ENCODE peak calls at places on chromosomes 5 and 9, in ten cellular contexts. A, P, S, Z, N, Y, T, V, B and K are unnamed samples.

GRCh38 chr5:41598011-41598410 is 87.6 kb upstream of the PLCXD3 start:
- DNase-seq in A (no peak), P (no peak), S (no peak), Z (no peak), N (no peak), Y (no peak), T (no peak), V (no peak), B (peak), K (no peak)

GRCh38 chr9:14158911-14159310 is 155.0 kb downstream of the NFIB start:
- DNase-seq in A (no peak), P (no peak), S (no peak), Z (no peak), N (no peak), Y (no peak), T (no peak), V (no peak), B (peak), K (peak)

GRCh38 chr5:58926549-58926948 is 343.7 kb downstream of the RAB3C start:
- DNase-seq in A (no peak), P (no peak), S (no peak), Z (no peak), N (no peak), Y (no peak), T (no peak), V (no peak), B (no peak), K (no peak)

GRCh38 chr5:109907189-109907588 is 217.5 kb downstream of the MAN2A1 start:
- DNase-seq in A (no peak), P (no peak), S (no peak), Z (no peak), N (no peak), Y (no peak), T (no peak), V (no peak), B (no peak), K (no peak)

GRCh38 chr9:4507306-4507705 is 17.0 kb downstream of the SLC1A1 start:
- DNase-seq in A (no peak), P (no peak), S (no peak), Z (no peak), N (no peak), Y (no peak), T (no peak), V (no peak), B (no peak), K (no peak)

GRCh38 chr9:26537211-26537610 is 355.4 kb downstream of the CAAP1 start:
- DNase-seq in A (peak), P (no peak), S (no peak), Z (no peak), N (no peak), Y (no peak), T (no peak), V (no peak), B (no peak), K (no peak)

GRCh38 chr5:22850981-22851380 is 2.2 kb downstream of the CDH12 start:
- DNase-seq in A (no peak), P (no peak), S (no peak), Z (no peak), N (no peak), Y (no peak), T (peak), V (no peak), B (no peak), K (no peak)

GRCh38 chr5:61051267-61051666 is 106.3 kb downstream of the NDUFAF2 start:
- DNase-seq in A (no peak), P (no peak), S (no peak), Z (peak), N (no peak), Y (no peak), T (no peak), V (no peak), B (peak), K (no peak)

GRCh38 chr5:37806016-37806415 is 33.8 kb downstream of the GDNF start:
- DNase-seq in A (no peak), P (no peak), S (no peak), Z (no peak), N (no peak), Y (no peak), T (no peak), V (no peak), B (no peak), K (no peak)

GRCh38 chr5:2783223-2783622 is 31.7 kb upstream of the IRX2 start:
- DNase-seq in A (no peak), P (no peak), S (no peak), Z (no peak), N (no peak), Y (no peak), T (peak), V (no peak), B (no peak), K (no peak)

GRCh38 chr5:10317825-10318682 is 10.4 kb upstream of the CMBL start:
- DNase-seq in A (no peak), P (no peak), S (no peak), Z (no peak), N (no peak), Y (no peak), T (peak), V (no peak), B (peak), K (no peak)

GRCh38 chr9:77132991-77133390 is 44.3 kb upstream of the VPS13A start:
- DNase-seq in A (no peak), P (no peak), S (no peak), Z (no peak), N (no peak), Y (no peak), T (no peak), V (no peak), B (no peak), K (no peak)

GRCh38 chr9:14277761-14278160 is 36.2 kb downstream of the NFIB start:
- DNase-seq in A (no peak), P (no peak), S (no peak), Z (no peak), N (no peak), Y (no peak), T (no peak), V (no peak), B (no peak), K (no peak)

GRCh38 chr9:82124090-82124489 is 135.5 kb downstream of the SPATA31D1 start:
- DNase-seq in A (no peak), P (no peak), S (no peak), Z (no peak), N (no peak), Y (no peak), T (no peak), V (no peak), B (peak), K (peak)

GRCh38 chr9:16884952-16885513 is 14.6 kb upstream of the BNC2 start:
- DNase-seq in A (no peak), P (peak), S (no peak), Z (no peak), N (no peak), Y (no peak), T (peak), V (no peak), B (peak), K (no peak)

GRCh38 chr9:20623021-20623747 is 885 bp upstream of the MLLT3 start:
- DNase-seq in A (peak), P (no peak), S (peak), Z (no peak), N (peak), Y (peak), T (no peak), V (peak), B (no peak), K (no peak)

GRCh38 chr5:137096149-137097103 is 402.7 kb downstream of the SPOCK1 start:
- DNase-seq in A (no peak), P (no peak), S (no peak), Z (no peak), N (no peak), Y (no peak), T (no peak), V (no peak), B (peak), K (no peak)

GRCh38 chr9:135993409-135993742 is 32.2 kb upstream of the UBAC1 start:
- DNase-seq in A (no peak), P (no peak), S (no peak), Z (no peak), N (no peak), Y (no peak), T (no peak), V (no peak), B (no peak), K (no peak)